ENCODE peak calls at places on chromosomes 4 and X, in four cellular contexts. One of them, this sample, is unnamed.
A peak's percentile ranks its signal among the peaks of the same experiment; 100 is the strongest.

GRCh38 chr4:77157859-77158486 is 966 bp downstream of the CCNG2 start:
- DNase-seq in Calu3: peak; percentile 87
- DNase-seq in effector memory CD4-positive, alpha-beta T cell: peak; percentile 73
- DNase-seq in heart right ventricle: peak; percentile 90
- DNase-seq in this sample: peak; percentile 73

GRCh38 chr4:93870876-93871458 is 42.4 kb downstream of the ATOH1 start:
- DNase-seq in effector memory CD4-positive, alpha-beta T cell: no peak
- DNase-seq in heart right ventricle: no peak
- DNase-seq in Calu3: no peak
- DNase-seq in this sample: peak; percentile 31

GRCh38 chrX:54921427-54922021 is 900 bp downstream of the TRO start:
- DNase-seq in heart right ventricle: peak; percentile 65
- DNase-seq in effector memory CD4-positive, alpha-beta T cell: no peak
- DNase-seq in Calu3: no peak
- DNase-seq in this sample: no peak

GRCh38 chr4:5203309-5203708 is 152.0 kb downstream of the STK32B start:
- DNase-seq in Calu3: no peak
- DNase-seq in effector memory CD4-positive, alpha-beta T cell: no peak
- DNase-seq in heart right ventricle: no peak
- DNase-seq in this sample: no peak

GRCh38 chr4:154086247-154086646 is 297.4 kb upstream of the SFRP2 start:
- DNase-seq in Calu3: no peak
- DNase-seq in heart right ventricle: no peak
- DNase-seq in effector memory CD4-positive, alpha-beta T cell: no peak
- DNase-seq in this sample: no peak

GRCh38 chrX:20139966-20140365 is 1.7 kb downstream of the EIF1AX start:
- DNase-seq in heart right ventricle: no peak
- DNase-seq in Calu3: no peak
- DNase-seq in effector memory CD4-positive, alpha-beta T cell: no peak
- DNase-seq in this sample: no peak

GRCh38 chrX:136146614-136147319 is 566 bp upstream of the FHL1 start:
- DNase-seq in heart right ventricle: peak; percentile 12
- DNase-seq in effector memory CD4-positive, alpha-beta T cell: no peak
- DNase-seq in Calu3: no peak
- DNase-seq in this sample: no peak

GRCh38 chr4:144754562-144755410 is 108.8 kb downstream of the HHIP start:
- DNase-seq in heart right ventricle: no peak
- DNase-seq in effector memory CD4-positive, alpha-beta T cell: no peak
- DNase-seq in Calu3: peak; percentile 20
- DNase-seq in this sample: no peak

GRCh38 chrX:16839852-16840460 is 30.2 kb downstream of the RBBP7 start:
- DNase-seq in Calu3: no peak
- DNase-seq in heart right ventricle: no peak
- DNase-seq in effector memory CD4-positive, alpha-beta T cell: no peak
- DNase-seq in this sample: no peak

GRCh38 chrX:129961180-129962083 is 21.0 kb upstream of the BCORL1 start:
- DNase-seq in Calu3: peak; percentile 69
- DNase-seq in effector memory CD4-positive, alpha-beta T cell: peak; percentile 53
- DNase-seq in heart right ventricle: peak; percentile 23
- DNase-seq in this sample: peak; percentile 33

GRCh38 chr4:89411539-89411938 is 103.9 kb upstream of the GPRIN3 start:
- DNase-seq in effector memory CD4-positive, alpha-beta T cell: no peak
- DNase-seq in Calu3: no peak
- DNase-seq in heart right ventricle: peak; percentile 47
- DNase-seq in this sample: no peak

GRCh38 chr4:88185916-88186315 is 27.5 kb upstream of the ABCG2 start:
- DNase-seq in heart right ventricle: no peak
- DNase-seq in effector memory CD4-positive, alpha-beta T cell: no peak
- DNase-seq in Calu3: no peak
- DNase-seq in this sample: no peak

GRCh38 chr4:10456270-10457254 is 664 bp downstream of the ZNF518B start:
- DNase-seq in Calu3: no peak
- DNase-seq in heart right ventricle: peak; percentile 59
- DNase-seq in effector memory CD4-positive, alpha-beta T cell: peak; percentile 47
- DNase-seq in this sample: no peak

GRCh38 chr4:73440653-73441052 is 4.6 kb downstream of the AFP start:
- DNase-seq in Calu3: no peak
- DNase-seq in heart right ventricle: no peak
- DNase-seq in effector memory CD4-positive, alpha-beta T cell: no peak
- DNase-seq in this sample: no peak

GRCh38 chr4:165723051-165723805 is 149.8 kb upstream of the TLL1 start:
- DNase-seq in effector memory CD4-positive, alpha-beta T cell: no peak
- DNase-seq in heart right ventricle: no peak
- DNase-seq in Calu3: no peak
- DNase-seq in this sample: no peak

GRCh38 chr4:106707776-106708603 is 328.1 kb downstream of the DKK2 start:
- DNase-seq in effector memory CD4-positive, alpha-beta T cell: no peak
- DNase-seq in Calu3: peak; percentile 2
- DNase-seq in heart right ventricle: no peak
- DNase-seq in this sample: no peak

GRCh38 chrX:46812445-46812844 is 24.4 kb upstream of the RP2 start:
- DNase-seq in heart right ventricle: no peak
- DNase-seq in Calu3: peak; percentile 39
- DNase-seq in effector memory CD4-positive, alpha-beta T cell: no peak
- DNase-seq in this sample: no peak